ENCODE peak calls at places on chromosomes 3 and 15, in five cellular contexts. B is neuronal stem cell, V is heart left ventricle, A is sigmoid colon, G is A673. S is an unnamed sample.
A peak's percentile ranks its signal among the peaks of the same experiment; 100 is the strongest.

GRCh38 chr15:65530318-65531111 is at the start of gene HACD3:
- DNase-seq in G (peak; percentile 96), B (peak; percentile 89), A (peak; percentile 91), V (peak; percentile 90), S (peak; percentile 93)

GRCh38 chr15:100191161-100191560 is 150.6 kb downstream of the ADAMTS17 start:
- DNase-seq in V (no peak), A (peak; percentile 24), G (no peak), B (no peak), S (peak; percentile 12)

GRCh38 chr3:116980106-116980505 is 270.5 kb downstream of the TUSC7 start:
- DNase-seq in V (no peak), B (no peak), G (no peak), A (no peak), S (no peak)

GRCh38 chr3:188792788-188793187 is 379.0 kb upstream of the TPRG1 start:
- DNase-seq in B (no peak), A (no peak), V (no peak), G (peak; percentile 69), S (peak; percentile 73)

GRCh38 chr15:96421211-96421610 is 90.7 kb downstream of the NR2F2 start:
- DNase-seq in A (no peak), B (no peak), G (no peak), V (no peak), S (no peak)

GRCh38 chr3:115217678-115218451 is 70.8 kb upstream of the ZBTB20 start:
- DNase-seq in V (peak; percentile 23), G (peak; percentile 76), A (no peak), B (peak; percentile 39), S (no peak)

GRCh38 chr3:26484140-26484539 is 138.4 kb upstream of the LRRC3B start:
- DNase-seq in V (no peak), B (peak; percentile 2), A (no peak), G (peak; percentile 43), S (no peak)

GRCh38 chr15:79849789-79850188 is 47.0 kb downstream of the MTHFS start:
- DNase-seq in A (no peak), G (peak; percentile 60), B (peak; percentile 21), V (no peak), S (no peak)

GRCh38 chr3:104547040-104547439 is 819.7 kb upstream of the ALCAM start:
- DNase-seq in G (no peak), B (no peak), V (no peak), A (no peak), S (no peak)

GRCh38 chr3:60198179-60198578 is 1053.1 kb downstream of the FHIT start:
- DNase-seq in A (no peak), G (no peak), B (no peak), V (no peak), S (no peak)

GRCh38 chr3:4504340-4505261 is 11.5 kb downstream of the ITPR1 start:
- DNase-seq in V (no peak), B (no peak), G (peak; percentile 18), A (peak; percentile 75), S (no peak)

GRCh38 chr3:43759297-43759782 is 68.6 kb downstream of the ABHD5 start:
- DNase-seq in G (no peak), B (no peak), A (no peak), V (no peak), S (peak; percentile 83)

GRCh38 chr15:51341366-51342248 is at the start of gene GLDN:
- DNase-seq in B (peak; percentile 20), V (peak; percentile 35), A (no peak), G (no peak), S (peak; percentile 77)

GRCh38 chr15:48395532-48396011 is 64.3 kb downstream of the DUT start:
- DNase-seq in B (no peak), A (peak; percentile 88), G (peak; percentile 53), V (peak; percentile 46), S (no peak)

GRCh38 chr3:46715507-46716175 is 2.0 kb downstream of the PRSS50 start:
- DNase-seq in A (peak; percentile 46), G (no peak), B (no peak), V (no peak), S (no peak)

GRCh38 chr15:100931143-100931890 is 12.2 kb downstream of the LRRK1 start:
- DNase-seq in B (no peak), A (no peak), V (no peak), G (no peak), S (no peak)

GRCh38 chr15:101003076-101003475 is 83.9 kb downstream of the LRRK1 start:
- DNase-seq in V (peak; percentile 2), B (no peak), G (no peak), A (no peak), S (no peak)

GRCh38 chr15:74461847-74462511 is 1.0 kb upstream of the UBL7 start:
- DNase-seq in A (no peak), G (peak; percentile 27), V (no peak), B (no peak), S (no peak)

GRCh38 chr3:71355862-71356261 is 227.7 kb downstream of the FOXP1 start:
- DNase-seq in A (no peak), V (no peak), B (no peak), G (no peak), S (no peak)

GRCh38 chr3:135239485-135239884 is 444.4 kb downstream of the EPHB1 start:
- DNase-seq in G (no peak), V (no peak), B (no peak), A (no peak), S (no peak)

GRCh38 chr3:14650193-14650592 is 1.4 kb upstream of the CCDC174 start:
- DNase-seq in G (no peak), A (no peak), B (no peak), V (no peak), S (no peak)

GRCh38 chr3:24202071-24202470 is 257.0 kb downstream of the NR1D2 start:
- DNase-seq in B (no peak), G (no peak), A (no peak), V (no peak), S (no peak)

GRCh38 chr3:63207066-63207590 is 71.0 kb upstream of the SYNPR start:
- DNase-seq in G (no peak), B (no peak), V (no peak), A (no peak), S (no peak)

GRCh38 chr15:45087513-45087912 is 26.5 kb downstream of the DUOX2 start:
- DNase-seq in A (no peak), G (no peak), V (no peak), B (no peak), S (no peak)

GRCh38 chr3:127195417-127195816 is 2.5 kb downstream of the PRR23E start:
- DNase-seq in A (peak; percentile 36), G (no peak), V (no peak), B (no peak), S (no peak)

GRCh38 chr3:24678441-24678865 is 183.8 kb upstream of the THRB start:
- DNase-seq in V (no peak), A (no peak), B (no peak), G (no peak), S (no peak)

GRCh38 chr3:93981649-93982048 is 1.7 kb downstream of the ARL13B start:
- DNase-seq in A (no peak), G (no peak), B (no peak), V (no peak), S (no peak)

GRCh38 chr3:185820973-185821758 is 3.7 kb downstream of the IGF2BP2 start:
- DNase-seq in G (peak; percentile 81), B (no peak), V (no peak), A (no peak), S (no peak)

GRCh38 chr3:40456279-40456939 is 730 bp upstream of the RPL14 start:
- DNase-seq in G (no peak), A (no peak), B (no peak), V (no peak), S (no peak)

GRCh38 chr3:171972965-171973364 is 66.4 kb upstream of the FNDC3B start:
- DNase-seq in V (peak; percentile 48), B (no peak), A (peak; percentile 89), G (no peak), S (peak; percentile 34)
- H3K4me1 ChIP-seq in V (peaks cover 18% of the 10 kb centered on the region), B (peaks cover 1% of the 10 kb centered on the region), A (no peaks in the 10 kb centered on the region), G (no peaks in the 10 kb centered on the region), S (peaks cover 2% of the 10 kb centered on the region)

GRCh38 chr15:19984101-19984500 is 557.5 kb downstream of the GOLGA6L6 start:
- DNase-seq in G (no peak), B (no peak), A (no peak), V (no peak), S (no peak)
- H3K9me3 ChIP-seq in G (peaks cover 29% of the 10 kb centered on the region), B (no peaks in the 10 kb centered on the region), A (no peaks in the 10 kb centered on the region), V (no peaks in the 10 kb centered on the region), S (no peaks in the 10 kb centered on the region)

DNA sequence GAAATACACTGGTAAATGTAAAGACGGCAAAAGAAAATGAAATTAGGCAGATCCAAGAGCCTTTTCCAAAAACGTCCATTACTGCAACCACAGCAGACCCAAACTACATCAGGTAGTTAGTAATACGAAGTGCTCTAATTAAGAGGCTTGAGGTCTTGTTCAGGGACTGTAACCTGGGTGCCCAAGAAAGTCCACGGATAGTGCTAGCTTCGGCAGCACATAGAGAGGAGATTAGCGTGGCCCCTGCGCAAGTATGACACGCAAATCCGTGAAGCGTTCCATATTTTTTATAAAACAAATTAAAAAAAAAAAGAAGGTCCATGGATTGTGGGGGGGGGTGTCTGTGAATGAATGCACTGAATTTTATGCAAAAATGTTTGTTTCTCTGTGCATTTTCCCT is 1.4 kb downstream of the COPB2 start:
- DNase-seq in G (no peak), V (no peak), B (no peak), A (no peak), S (no peak)
- H3K4me1 ChIP-seq in G (peaks cover 17% of the 10 kb centered on the region), V (peaks cover 50% of the 10 kb centered on the region), B (peaks cover 2% of the 10 kb centered on the region), A (peaks cover 35% of the 10 kb centered on the region), S (peaks cover 4% of the 10 kb centered on the region)

GRCh38 chr3:6721496-6721895 is 139.4 kb upstream of the GRM7 start:
- DNase-seq in A (no peak), B (no peak), G (no peak), V (no peak), S (no peak)

GRCh38 chr3:6723205-6723604 is 137.7 kb upstream of the GRM7 start:
- DNase-seq in A (no peak), V (no peak), B (no peak), G (no peak), S (no peak)

GRCh38 chr3:6732807-6733206 is 128.1 kb upstream of the GRM7 start:
- DNase-seq in G (no peak), V (no peak), B (no peak), A (no peak), S (no peak)

DNA sequence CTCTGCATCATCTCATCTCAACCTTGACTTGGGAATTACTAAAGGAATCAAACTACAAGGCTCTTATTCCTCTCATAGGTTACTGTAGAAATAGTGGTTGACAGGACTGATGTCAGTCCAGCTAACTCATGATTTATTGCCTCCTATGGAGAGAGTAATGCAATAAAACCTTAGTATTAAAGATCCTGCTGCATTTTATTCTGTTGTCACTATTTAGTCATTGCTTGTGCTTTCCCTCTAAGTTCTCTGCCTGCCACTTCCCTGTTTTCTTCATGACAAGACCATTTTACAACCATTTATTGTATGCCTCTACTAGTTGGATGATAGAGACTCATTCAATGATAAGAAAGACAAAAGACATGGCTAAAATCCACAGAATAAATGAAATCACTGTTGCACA is 134.1 kb upstream of the GRM7 start:
- DNase-seq in A (no peak), V (no peak), G (no peak), B (no peak), S (no peak)
- H3K9me3 ChIP-seq in A (no peaks in the 10 kb centered on the region), V (no peaks in the 10 kb centered on the region), G (peaks cover 4% of the 10 kb centered on the region), B (no peaks in the 10 kb centered on the region), S (no peaks in the 10 kb centered on the region)

GRCh38 chr15:60006808-60007346 is 2.8 kb downstream of the FOXB1 start:
- DNase-seq in G (no peak), V (no peak), B (no peak), A (no peak), S (no peak)
- H3K4me1 ChIP-seq in G (peaks cover 22% of the 10 kb centered on the region), V (peaks cover 30% of the 10 kb centered on the region), B (peaks cover 21% of the 10 kb centered on the region), A (peaks cover 29% of the 10 kb centered on the region), S (peaks cover 14% of the 10 kb centered on the region)